ENCODE peak calls at places on chromosome 5, in five cellular contexts. D is AG04450, L is KBM-7, P is GM04504, V is amniotic stem cell. Z is an unnamed sample.

GRCh38 chr5:105953616-105954015 is 1717.1 kb downstream of the EFNA5 start:
- DNase-seq in D (no peak), L (no peak), P (no peak), V (no peak), Z (no peak)

GRCh38 chr5:143065185-143065584 is 295.0 kb downstream of the ARHGAP26 start:
- DNase-seq in D (peak), L (no peak), P (no peak), V (no peak), Z (no peak)

GRCh38 chr5:13994606-13995336 is 50.3 kb upstream of the DNAH5 start:
- DNase-seq in D (peak), L (no peak), P (peak), V (no peak), Z (no peak)

GRCh38 chr5:54603372-54603771 is 85.8 kb downstream of the SNX18 start:
- DNase-seq in D (no peak), L (no peak), P (no peak), V (no peak), Z (no peak)

GRCh38 chr5:168020522-168021294 is 270.7 kb upstream of the WWC1 start:
- DNase-seq in D (no peak), L (peak), P (no peak), V (no peak), Z (no peak)

GRCh38 chr5:156188026-156188425 is 138.9 kb upstream of the SGCD start:
- DNase-seq in D (no peak), L (no peak), P (no peak), V (no peak), Z (no peak)

GRCh38 chr5:179162351-179163235 is 102.4 kb downstream of the ZNF354C start:
- DNase-seq in D (no peak), L (no peak), P (no peak), V (no peak), Z (no peak)

GRCh38 chr5:61319388-61320146 is 12.5 kb upstream of the ZSWIM6 start:
- DNase-seq in D (no peak), L (peak), P (no peak), V (no peak), Z (peak)

GRCh38 chr5:7642029-7642428 is 208.9 kb downstream of the CFAP90 start:
- DNase-seq in D (no peak), L (no peak), P (no peak), V (no peak), Z (no peak)

GRCh38 chr5:16542275-16542674 is 74.5 kb downstream of the RETREG1 start:
- DNase-seq in D (no peak), L (no peak), P (no peak), V (no peak), Z (no peak)

GRCh38 chr5:375921-376871 is 54.7 kb downstream of the AHRR start:
- DNase-seq in D (no peak), L (no peak), P (no peak), V (no peak), Z (peak)

GRCh38 chr5:50873594-50874276 is 207.3 kb downstream of the PARP8 start:
- DNase-seq in D (no peak), L (peak), P (no peak), V (no peak), Z (no peak)